ENCODE peak calls at places on chromosome X, in five cellular contexts. A, B, G, M and I are unnamed samples.

GRCh38 chrX:136747003-136747986 is 33.4 kb downstream of the ARHGEF6 start:
- DNase-seq in A (no peak), B (no peak), G (no peak), M (no peak), I (peak)

GRCh38 chrX:141220342-141221008 is 21.8 kb downstream of the SPANXC start:
- DNase-seq in A (no peak), B (no peak), G (no peak), M (peak), I (no peak)

GRCh38 chrX:130172127-130172834 is 519 bp downstream of the RAB33A start:
- DNase-seq in A (no peak), B (no peak), G (no peak), M (no peak), I (no peak)

GRCh38 chrX:47743504-47743903 is 84.5 kb upstream of the UXT start:
- DNase-seq in A (no peak), B (no peak), G (no peak), M (peak), I (no peak)

GRCh38 chrX:110748256-110748811 is 47.3 kb downstream of the CHRDL1 start:
- DNase-seq in A (no peak), B (no peak), G (no peak), M (no peak), I (no peak)

GRCh38 chrX:3712080-3712869 is 1.2 kb downstream of the PRKX start:
- DNase-seq in A (peak), B (no peak), G (no peak), M (peak), I (no peak)

GRCh38 chrX:137032841-137033773 is 688 bp downstream of the GPR101 start:
- DNase-seq in A (no peak), B (no peak), G (no peak), M (no peak), I (no peak)

GRCh38 chrX:118128724-118129123 is 12.1 kb upstream of the KLHL13 start:
- DNase-seq in A (no peak), B (no peak), G (no peak), M (no peak), I (no peak)

GRCh38 chrX:69093960-69094935 is 71.0 kb downstream of the PJA1 start:
- DNase-seq in A (no peak), B (peak), G (no peak), M (peak), I (no peak)

GRCh38 chrX:106780664-106781377 is 21.7 kb upstream of the TBC1D8B start:
- DNase-seq in A (no peak), B (no peak), G (no peak), M (no peak), I (no peak)

GRCh38 chrX:13078739-13079444 is 34.5 kb upstream of the FAM9C start:
- DNase-seq in A (no peak), B (no peak), G (no peak), M (peak), I (peak)

GRCh38 chrX:2538016-2538415 is 37.2 kb upstream of the DHRSX start:
- DNase-seq in A (no peak), B (no peak), G (no peak), M (no peak), I (no peak)

GRCh38 chrX:141341341-141341740 is 99.0 kb upstream of the SPANXC start:
- DNase-seq in A (no peak), B (no peak), G (no peak), M (peak), I (no peak)

GRCh38 chrX:34918856-34919255 is 23.7 kb upstream of the FAM47B start:
- DNase-seq in A (no peak), B (no peak), G (no peak), M (peak), I (no peak)

GRCh38 chrX:110224926-110225617 is 92.8 kb downstream of the AMMECR1 start:
- DNase-seq in A (no peak), B (no peak), G (no peak), M (no peak), I (no peak)

GRCh38 chrX:114152130-114152529 is 431.8 kb upstream of the HTR2C start:
- DNase-seq in A (no peak), B (no peak), G (no peak), M (peak), I (no peak)

GRCh38 chrX:44542567-44543325 is at the start of gene FUNDC1:
- DNase-seq in A (peak), B (peak), G (peak), M (peak), I (peak)
- TF ChIP-seq CTCF in A (no peak), B (no peak), G (no peak), M (peak), I (peak)

GRCh38 chrX:108134724-108135123 is 43.1 kb downstream of the ATG4A start:
- DNase-seq in A (no peak), B (no peak), G (no peak), M (no peak), I (no peak)
- TF ChIP-seq CTCF in A (no peak), B (no peak), G (no peak), M (no peak), I (no peak)

DNA sequence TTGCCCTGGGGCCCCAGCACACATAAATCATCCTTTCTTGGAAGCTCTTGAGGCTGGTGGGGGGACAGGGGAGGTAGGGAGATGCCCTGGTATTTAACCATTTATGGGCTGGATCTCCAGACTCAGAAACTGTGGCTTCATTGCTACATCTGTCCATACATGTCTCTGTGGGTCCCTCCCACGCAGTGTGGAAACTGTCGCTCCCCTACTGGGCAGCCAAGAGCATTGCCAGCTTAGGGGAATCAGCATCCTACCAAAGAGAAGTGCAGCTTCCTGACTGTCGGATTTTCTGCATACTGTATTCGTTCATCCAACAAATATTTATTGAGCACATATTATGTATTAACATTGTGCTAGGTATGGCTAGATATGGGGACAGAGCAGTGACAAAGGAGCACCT is 3.7 kb downstream of the GRIPAP1 start:
- DNase-seq in A (no peak), B (no peak), G (no peak), M (no peak), I (no peak)
- TF ChIP-seq CTCF in A (no peak), B (no peak), G (no peak), M (no peak), I (no peak)

DNA sequence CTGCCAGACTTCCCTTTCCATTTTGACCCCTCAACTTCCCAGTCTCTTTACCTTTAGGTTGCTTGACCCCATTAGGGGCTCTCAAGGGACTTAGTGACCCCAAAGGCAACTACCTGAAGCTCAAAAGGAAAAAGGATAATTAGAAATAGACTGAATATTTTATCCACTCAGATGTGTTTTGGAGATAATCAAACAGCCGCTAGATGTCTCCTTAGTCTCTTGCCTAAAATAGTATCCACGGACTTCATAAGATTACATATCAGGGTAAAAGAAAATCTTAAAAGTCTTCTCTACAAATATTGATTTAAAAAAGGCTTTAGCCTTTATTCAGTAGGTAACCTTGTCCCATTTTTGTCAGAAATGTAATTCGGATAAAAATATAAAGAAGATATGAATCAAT is 21.0 kb upstream of the RHOXF2 start:
- DNase-seq in A (no peak), B (no peak), G (no peak), M (no peak), I (no peak)
- TF ChIP-seq CTCF in A (no peak), B (no peak), G (no peak), M (no peak), I (no peak)

GRCh38 chrX:42087960-42088359 is 164.6 kb upstream of the CASK start:
- DNase-seq in A (no peak), B (no peak), G (no peak), M (no peak), I (no peak)
- TF ChIP-seq CTCF in A (no peak), B (no peak), G (no peak), M (no peak), I (no peak)

DNA sequence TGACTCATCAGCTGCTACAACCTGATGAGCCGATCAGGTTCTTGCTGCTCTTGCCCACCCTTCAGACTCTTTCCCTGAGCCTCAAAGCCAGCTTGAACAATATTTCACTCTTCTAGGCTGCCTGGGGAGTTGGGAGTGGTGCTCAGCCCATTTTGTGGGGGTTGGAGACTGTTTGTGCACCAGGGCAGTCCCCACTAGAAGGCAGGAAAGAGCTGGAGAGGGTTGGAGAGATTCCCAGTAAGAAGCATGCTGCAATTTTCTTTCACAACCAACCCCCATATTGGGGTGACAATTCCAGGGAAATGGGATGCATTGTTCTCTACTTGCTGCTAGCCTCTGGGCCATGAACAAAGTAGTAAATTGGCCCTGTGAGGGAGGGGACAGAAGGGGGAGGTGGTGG is 44.1 kb downstream of the SLC16A2 start:
- DNase-seq in A (no peak), B (no peak), G (no peak), M (no peak), I (no peak)
- TF ChIP-seq CTCF in A (no peak), B (no peak), G (no peak), M (no peak), I (no peak)

GRCh38 chrX:125205918-125206665 is 113.6 kb upstream of the TEX13C start:
- DNase-seq in A (no peak), B (no peak), G (no peak), M (no peak), I (no peak)

GRCh38 chrX:125203379-125203736 is 116.3 kb upstream of the TEX13C start:
- DNase-seq in A (no peak), B (peak), G (no peak), M (no peak), I (no peak)

GRCh38 chrX:125203737-125204578 is 115.7 kb upstream of the TEX13C start:
- DNase-seq in A (no peak), B (peak), G (no peak), M (no peak), I (no peak)

GRCh38 chrX:125202486-125203378 is 116.9 kb upstream of the TEX13C start:
- DNase-seq in A (no peak), B (no peak), G (no peak), M (no peak), I (no peak)

GRCh38 chrX:125205084-125205917 is 114.4 kb upstream of the TEX13C start:
- DNase-seq in A (peak), B (peak), G (no peak), M (peak), I (no peak)
- TF ChIP-seq CTCF in A (no peak), B (no peak), G (no peak), M (no peak), I (no peak)